ENCODE peak calls at places on chromosomes 4 and X, in five cellular contexts. M is AG10803, Z is MM.1S, E is foreskin fibroblast, S is SK-N-SH. I is an unnamed sample.

GRCh38 chrX:74578137-74578536 is 36.3 kb downstream of the RLIM start:
- DNase-seq in M (no peak), Z (no peak), E (no peak), S (no peak), I (no peak)

GRCh38 chr4:124505211-124505610 is 207.3 kb downstream of the ANKRD50 start:
- DNase-seq in M (no peak), Z (no peak), E (no peak), S (no peak), I (no peak)

GRCh38 chr4:123600921-123601904 is 204.6 kb downstream of the SPRY1 start:
- DNase-seq in M (no peak), Z (no peak), E (no peak), S (no peak), I (no peak)

GRCh38 chr4:743463-744211 is 38.0 kb downstream of the PCGF3 start:
- DNase-seq in M (peak), Z (no peak), E (peak), S (no peak), I (no peak)

GRCh38 chr4:165874799-165875371 is 1.8 kb downstream of the TLL1 start:
- DNase-seq in M (no peak), Z (no peak), E (no peak), S (peak), I (no peak)

GRCh38 chr4:42690537-42690936 is 33.6 kb upstream of the ATP8A1 start:
- DNase-seq in M (no peak), Z (no peak), E (no peak), S (no peak), I (no peak)

GRCh38 chr4:41009411-41009810 is 204.9 kb downstream of the APBB2 start:
- DNase-seq in M (peak), Z (no peak), E (peak), S (no peak), I (no peak)

GRCh38 chr4:176360446-176360845 is 40.7 kb downstream of the SPCS3 start:
- DNase-seq in M (no peak), Z (no peak), E (peak), S (no peak), I (no peak)

GRCh38 chr4:140469806-140470733 is 28.0 kb downstream of the MGAT4D start:
- DNase-seq in M (no peak), Z (no peak), E (peak), S (no peak), I (no peak)

GRCh38 chr4:177281544-177281943 is 28.1 kb upstream of the NEIL3 start:
- DNase-seq in M (peak), Z (no peak), E (peak), S (no peak), I (no peak)

GRCh38 chr4:113065629-113066028 is 16.2 kb downstream of the ANK2 start:
- DNase-seq in M (no peak), Z (no peak), E (no peak), S (no peak), I (no peak)

GRCh38 chrX:120677017-120677652 is 47.3 kb upstream of the C1GALT1C1 start:
- DNase-seq in M (no peak), Z (no peak), E (no peak), S (no peak), I (no peak)

GRCh38 chr4:1365271-1366178 is 18.5 kb downstream of the UVSSA start:
- DNase-seq in M (no peak), Z (no peak), E (no peak), S (no peak), I (no peak)

GRCh38 chrX:22310779-22311178 is 38.1 kb downstream of the CBLL2 start:
- DNase-seq in M (no peak), Z (no peak), E (peak), S (no peak), I (no peak)

GRCh38 chr4:176034498-176034897 is 31.1 kb upstream of the WDR17 start:
- DNase-seq in M (peak), Z (peak), E (peak), S (peak), I (no peak)

GRCh38 chr4:20456416-20456815 is 204.7 kb downstream of the SLIT2 start:
- DNase-seq in M (peak), Z (no peak), E (peak), S (no peak), I (no peak)

GRCh38 chr4:99404595-99405287 is 30.4 kb downstream of the ADH7 start:
- DNase-seq in M (peak), Z (peak), E (peak), S (no peak), I (peak)

GRCh38 chr4:169158860-169159259 is 111.9 kb downstream of the SH3RF1 start:
- DNase-seq in M (no peak), Z (no peak), E (no peak), S (no peak), I (no peak)

GRCh38 chrX:110086162-110086915 is 83.4 kb downstream of the TMEM164 start:
- DNase-seq in M (peak), Z (no peak), E (peak), S (no peak), I (no peak)

GRCh38 chr4:1345905-1346780 is 865 bp upstream of the UVSSA start:
- DNase-seq in M (peak), Z (peak), E (peak), S (peak), I (peak)

GRCh38 chr4:148207074-148207473 is 235.1 kb downstream of the NR3C2 start:
- DNase-seq in M (no peak), Z (no peak), E (peak), S (no peak), I (no peak)

GRCh38 chr4:75137302-75137701 is 204.4 kb downstream of the PARM1 start:
- DNase-seq in M (no peak), Z (no peak), E (no peak), S (no peak), I (no peak)

GRCh38 chr4:161189286-161190134 is 974.3 kb downstream of the FSTL5 start:
- DNase-seq in M (no peak), Z (no peak), E (no peak), S (no peak), I (no peak)

GRCh38 chr4:87044511-87045369 is 109.9 kb downstream of the AFF1 start:
- DNase-seq in M (no peak), Z (no peak), E (no peak), S (peak), I (no peak)

GRCh38 chr4:122765702-122766352 is 33.3 kb downstream of the BBS12 start:
- DNase-seq in M (peak), Z (no peak), E (peak), S (no peak), I (no peak)

GRCh38 chrX:1466971-1467561 is 14.4 kb upstream of the ASMTL start:
- DNase-seq in M (no peak), Z (peak), E (no peak), S (no peak), I (peak)

GRCh38 chr4:123871351-123871750 is 474.8 kb downstream of the SPRY1 start:
- DNase-seq in M (no peak), Z (no peak), E (no peak), S (no peak), I (no peak)

GRCh38 chr4:17544205-17544604 is 29.2 kb downstream of the CLRN2 start:
- DNase-seq in M (peak), Z (no peak), E (peak), S (no peak), I (no peak)

GRCh38 chr4:8079031-8079885 is 79.4 kb downstream of the ABLIM2 start:
- DNase-seq in M (no peak), Z (no peak), E (no peak), S (peak), I (no peak)

GRCh38 chr4:145177511-145177905 is 2.9 kb downstream of the OTUD4 start:
- DNase-seq in M (peak), Z (no peak), E (peak), S (no peak), I (no peak)

GRCh38 chr4:100421356-100421978 is 96.4 kb downstream of the EMCN start:
- DNase-seq in M (peak), Z (peak), E (peak), S (peak), I (no peak)

GRCh38 chrX:13899607-13900006 is 82.7 kb upstream of the GPM6B start:
- DNase-seq in M (peak), Z (no peak), E (peak), S (no peak), I (no peak)

GRCh38 chr4:1112821-1113182 is 562 bp downstream of the RNF212 start:
- DNase-seq in M (no peak), Z (no peak), E (no peak), S (no peak), I (no peak)

GRCh38 chr4:77433102-77433733 is 172.4 kb upstream of the CXCL13 start:
- DNase-seq in M (peak), Z (peak), E (peak), S (peak), I (peak)

GRCh38 chr4:23382880-23383279 is 507.0 kb downstream of the PPARGC1A start:
- DNase-seq in M (no peak), Z (no peak), E (peak), S (no peak), I (no peak)

GRCh38 chr4:124206779-124207605 is 505.5 kb downstream of the ANKRD50 start:
- DNase-seq in M (peak), Z (no peak), E (peak), S (no peak), I (no peak)

GRCh38 chr4:108846568-108846967 is 83.7 kb upstream of the ETNPPL start:
- DNase-seq in M (peak), Z (no peak), E (no peak), S (no peak), I (no peak)

GRCh38 chr4:107854326-107855030 is 29.7 kb downstream of the SGMS2 start:
- DNase-seq in M (peak), Z (no peak), E (peak), S (no peak), I (no peak)

GRCh38 chrX:115147220-115147619 is 42.0 kb upstream of the RBMXL3 start:
- DNase-seq in M (peak), Z (peak), E (peak), S (peak), I (no peak)
- TF ChIP-seq CTCF in M (peak), Z (peak), E (peak), S (peak), I (no peak)

GRCh38 chrX:80282535-80282934 is 137.7 kb upstream of the TENT5D start:
- DNase-seq in M (no peak), Z (no peak), E (no peak), S (no peak), I (no peak)
- TF ChIP-seq CTCF in M (peak), Z (peak), E (no peak), S (peak), I (no peak)

GRCh38 chrX:63404332-63404731 is 53.2 kb upstream of the SPIN4 start:
- DNase-seq in M (no peak), Z (no peak), E (no peak), S (no peak), I (no peak)
- TF ChIP-seq CTCF in M (no peak), Z (no peak), E (no peak), S (no peak), I (no peak)

DNA sequence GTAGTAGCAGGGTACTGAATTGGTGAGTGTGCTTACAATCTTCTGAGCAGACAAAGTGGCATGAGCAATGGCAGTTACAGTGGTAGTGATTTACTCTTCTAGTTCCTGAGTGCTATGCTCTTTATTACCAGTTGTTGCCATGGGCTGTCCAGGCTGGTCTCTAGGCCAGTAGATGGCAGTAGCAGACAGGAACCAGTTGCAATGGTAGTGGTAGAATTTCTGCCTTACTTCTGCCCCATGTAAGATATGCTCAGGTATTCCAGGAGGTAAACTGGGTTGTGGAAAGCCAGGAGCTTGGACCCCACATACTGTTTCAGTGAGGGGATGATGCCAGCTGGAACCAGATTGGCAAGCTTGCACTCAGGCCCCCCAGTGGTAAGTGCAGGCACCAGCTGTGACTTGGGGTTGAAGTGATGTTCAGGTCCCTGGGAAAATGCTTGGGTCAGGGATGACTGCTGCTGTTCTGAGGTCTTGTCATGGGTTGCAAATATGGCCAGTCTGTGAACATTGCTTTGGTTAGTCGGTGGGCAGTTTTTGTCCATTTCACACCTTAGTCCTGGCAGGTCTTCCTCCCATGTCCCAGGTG is 63.0 kb upstream of the ZXDB start:
- DNase-seq in M (peak), Z (peak), E (peak), S (no peak), I (no peak)
- TF ChIP-seq CTCF in M (peak), Z (peak), E (peak), S (peak), I (peak)

DNA sequence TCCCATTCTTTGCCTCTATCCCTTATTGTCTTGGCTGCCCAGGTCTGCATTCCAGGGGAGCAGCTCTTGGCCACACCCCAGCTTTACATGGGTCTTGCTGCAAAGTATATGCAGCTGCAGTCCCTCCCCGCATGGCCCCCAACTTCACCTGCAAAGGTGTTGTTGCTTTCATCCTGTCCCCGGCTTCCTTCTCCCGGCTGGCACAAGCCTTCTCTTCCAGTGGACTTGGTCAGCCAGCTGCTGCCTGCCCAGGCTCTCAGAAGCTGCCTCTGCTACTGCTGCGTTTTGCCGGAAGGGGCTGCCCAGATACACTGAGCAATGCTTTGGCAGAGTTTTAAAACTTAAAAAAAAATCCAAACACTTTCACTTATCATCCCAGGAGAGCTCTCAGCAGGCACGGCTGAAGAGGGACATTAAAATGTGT is 121.2 kb upstream of the PDLIM3 start:
- DNase-seq in M (peak), Z (no peak), E (peak), S (no peak), I (no peak)
- TF ChIP-seq CTCF in M (peak), Z (no peak), E (peak), S (no peak), I (no peak)